ENCODE peak calls at places on chromosomes 6 and 20, in seven cellular contexts. One of them, this sample, is unnamed.

GRCh38 chr6:169669889-169670288 is 31.9 kb downstream of the WDR27 start:
- DNase-seq in uterus: no peak
- DNase-seq in fibroblast of the aortic adventitia: no peak
- DNase-seq in prostate gland: no peak
- DNase-seq in cardiac muscle cell: no peak
- DNase-seq in kidney epithelial cell: no peak
- DNase-seq in Calu3: no peak
- DNase-seq in this sample: no peak

GRCh38 chr6:43399932-43400487 is 27.3 kb upstream of the ABCC10 start:
- DNase-seq in uterus: no peak
- DNase-seq in fibroblast of the aortic adventitia: no peak
- DNase-seq in prostate gland: no peak
- DNase-seq in cardiac muscle cell: no peak
- DNase-seq in kidney epithelial cell: no peak
- DNase-seq in Calu3: no peak
- DNase-seq in this sample: no peak

GRCh38 chr20:20664795-20665194 is 47.6 kb downstream of the RALGAPA2 start:
- DNase-seq in uterus: no peak
- DNase-seq in fibroblast of the aortic adventitia: peak
- DNase-seq in prostate gland: peak
- DNase-seq in cardiac muscle cell: peak
- DNase-seq in kidney epithelial cell: no peak
- DNase-seq in Calu3: no peak
- DNase-seq in this sample: no peak

GRCh38 chr6:16762547-16763477 is 1.6 kb upstream of the ATXN1 start:
- DNase-seq in uterus: peak
- DNase-seq in fibroblast of the aortic adventitia: peak
- DNase-seq in prostate gland: peak
- DNase-seq in cardiac muscle cell: peak
- DNase-seq in kidney epithelial cell: no peak
- DNase-seq in Calu3: peak
- DNase-seq in this sample: peak

GRCh38 chr6:39335780-39336541 is 13.5 kb upstream of the KCNK16 start:
- DNase-seq in uterus: no peak
- DNase-seq in fibroblast of the aortic adventitia: no peak
- DNase-seq in prostate gland: no peak
- DNase-seq in cardiac muscle cell: no peak
- DNase-seq in kidney epithelial cell: no peak
- DNase-seq in Calu3: no peak
- DNase-seq in this sample: no peak

GRCh38 chr6:35096129-35096852 is 44.8 kb downstream of the TCP11 start:
- DNase-seq in uterus: no peak
- DNase-seq in fibroblast of the aortic adventitia: peak
- DNase-seq in prostate gland: no peak
- DNase-seq in cardiac muscle cell: no peak
- DNase-seq in kidney epithelial cell: peak
- DNase-seq in Calu3: no peak
- DNase-seq in this sample: no peak

GRCh38 chr6:134724653-134725340 is 225.1 kb downstream of the ALDH8A1 start:
- DNase-seq in uterus: no peak
- DNase-seq in fibroblast of the aortic adventitia: no peak
- DNase-seq in prostate gland: no peak
- DNase-seq in cardiac muscle cell: no peak
- DNase-seq in kidney epithelial cell: no peak
- DNase-seq in Calu3: no peak
- DNase-seq in this sample: no peak

GRCh38 chr6:105988321-105988720 is 97.8 kb upstream of the PRDM1 start:
- DNase-seq in uterus: no peak
- DNase-seq in fibroblast of the aortic adventitia: peak
- DNase-seq in prostate gland: no peak
- DNase-seq in cardiac muscle cell: no peak
- DNase-seq in kidney epithelial cell: no peak
- DNase-seq in Calu3: no peak
- DNase-seq in this sample: no peak

GRCh38 chr6:157621401-157621800 is 201.6 kb upstream of the SNX9 start:
- DNase-seq in uterus: no peak
- DNase-seq in fibroblast of the aortic adventitia: no peak
- DNase-seq in prostate gland: no peak
- DNase-seq in cardiac muscle cell: no peak
- DNase-seq in kidney epithelial cell: no peak
- DNase-seq in Calu3: no peak
- DNase-seq in this sample: no peak

GRCh38 chr6:50785921-50786320 is 32.8 kb upstream of the TFAP2B start:
- DNase-seq in uterus: no peak
- DNase-seq in fibroblast of the aortic adventitia: no peak
- DNase-seq in prostate gland: no peak
- DNase-seq in cardiac muscle cell: no peak
- DNase-seq in kidney epithelial cell: no peak
- DNase-seq in Calu3: no peak
- DNase-seq in this sample: no peak
- TF ChIP-seq CTCF in uterus: no peak
- TF ChIP-seq CTCF in fibroblast of the aortic adventitia: no peak
- TF ChIP-seq CTCF in prostate gland: no peak
- TF ChIP-seq CTCF in cardiac muscle cell: no peak
- TF ChIP-seq CTCF in kidney epithelial cell: no peak
- TF ChIP-seq CTCF in Calu3: no peak
- TF ChIP-seq CTCF in this sample: no peak

DNA sequence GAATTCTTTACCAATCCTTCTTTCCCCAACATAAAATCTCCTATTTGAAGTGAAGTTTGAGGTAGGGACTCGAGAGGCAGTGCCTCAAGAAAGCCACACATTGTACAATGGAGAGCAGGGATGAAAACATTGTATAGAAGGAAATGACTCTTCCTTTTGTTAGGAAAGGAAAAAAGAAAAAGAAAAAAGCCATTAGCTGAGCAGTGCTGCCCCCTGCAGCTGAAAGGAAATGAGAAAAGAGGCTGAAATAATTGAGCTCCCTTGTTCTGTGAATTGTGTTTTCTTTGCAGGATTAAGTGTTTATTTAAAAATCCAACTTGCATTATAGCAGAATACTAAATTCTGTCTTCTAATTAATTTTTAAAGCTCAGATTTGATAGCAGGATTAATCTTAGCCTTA is 162.9 kb upstream of the SASH1 start:
- DNase-seq in uterus: no peak
- DNase-seq in fibroblast of the aortic adventitia: peak
- DNase-seq in prostate gland: no peak
- DNase-seq in cardiac muscle cell: no peak
- DNase-seq in kidney epithelial cell: no peak
- DNase-seq in Calu3: peak
- DNase-seq in this sample: no peak
- TF ChIP-seq CTCF in uterus: peak
- TF ChIP-seq CTCF in fibroblast of the aortic adventitia: peak
- TF ChIP-seq CTCF in prostate gland: peak
- TF ChIP-seq CTCF in cardiac muscle cell: peak
- TF ChIP-seq CTCF in kidney epithelial cell: peak
- TF ChIP-seq CTCF in Calu3: peak
- TF ChIP-seq CTCF in this sample: peak

DNA sequence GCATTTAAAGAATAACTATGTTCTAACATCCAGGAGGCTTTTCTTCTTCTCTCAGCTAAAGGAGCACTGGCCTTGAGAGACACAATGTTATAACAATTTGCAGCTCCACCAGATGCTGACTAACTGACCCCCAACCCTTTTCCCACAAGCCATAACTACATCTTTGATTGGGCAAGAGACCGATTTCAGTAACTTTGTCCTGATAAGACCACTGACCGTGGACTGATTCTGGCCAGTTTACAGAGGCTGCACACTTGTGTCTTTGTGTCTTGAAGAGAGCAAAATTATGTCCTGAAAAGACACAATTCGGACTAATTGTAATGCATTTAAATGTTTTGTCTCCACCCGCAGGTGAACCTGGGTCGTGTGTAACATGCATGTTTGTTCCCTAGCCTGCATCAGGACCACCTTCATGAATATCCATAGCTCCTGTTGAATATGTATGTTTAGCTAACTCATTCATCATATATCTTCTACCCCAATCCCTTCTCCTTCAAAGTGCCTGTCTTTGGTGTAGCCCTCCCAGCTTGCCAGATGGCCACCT is 22.3 kb downstream of the ABRACL start:
- DNase-seq in uterus: no peak
- DNase-seq in fibroblast of the aortic adventitia: no peak
- DNase-seq in prostate gland: no peak
- DNase-seq in cardiac muscle cell: no peak
- DNase-seq in kidney epithelial cell: no peak
- DNase-seq in Calu3: no peak
- DNase-seq in this sample: no peak
- TF ChIP-seq CTCF in uterus: no peak
- TF ChIP-seq CTCF in fibroblast of the aortic adventitia: no peak
- TF ChIP-seq CTCF in prostate gland: no peak
- TF ChIP-seq CTCF in cardiac muscle cell: no peak
- TF ChIP-seq CTCF in kidney epithelial cell: no peak
- TF ChIP-seq CTCF in Calu3: no peak
- TF ChIP-seq CTCF in this sample: no peak

GRCh38 chr6:144087789-144088426 is 7.5 kb downstream of the SF3B5 start:
- DNase-seq in uterus: no peak
- DNase-seq in fibroblast of the aortic adventitia: no peak
- DNase-seq in prostate gland: no peak
- DNase-seq in cardiac muscle cell: no peak
- DNase-seq in kidney epithelial cell: no peak
- DNase-seq in Calu3: no peak
- DNase-seq in this sample: no peak
- TF ChIP-seq CTCF in uterus: no peak
- TF ChIP-seq CTCF in fibroblast of the aortic adventitia: no peak
- TF ChIP-seq CTCF in prostate gland: no peak
- TF ChIP-seq CTCF in cardiac muscle cell: no peak
- TF ChIP-seq CTCF in kidney epithelial cell: no peak
- TF ChIP-seq CTCF in Calu3: no peak
- TF ChIP-seq CTCF in this sample: no peak

GRCh38 chr6:119742188-119742803 is 392.7 kb upstream of the MAN1A1 start:
- DNase-seq in uterus: no peak
- DNase-seq in fibroblast of the aortic adventitia: peak
- DNase-seq in prostate gland: peak
- DNase-seq in cardiac muscle cell: peak
- DNase-seq in kidney epithelial cell: peak
- DNase-seq in Calu3: peak
- DNase-seq in this sample: peak
- TF ChIP-seq CTCF in uterus: peak
- TF ChIP-seq CTCF in fibroblast of the aortic adventitia: peak
- TF ChIP-seq CTCF in prostate gland: peak
- TF ChIP-seq CTCF in cardiac muscle cell: peak
- TF ChIP-seq CTCF in kidney epithelial cell: peak
- TF ChIP-seq CTCF in Calu3: peak
- TF ChIP-seq CTCF in this sample: peak

GRCh38 chr20:59456342-59457132 is 147.8 kb upstream of the PHACTR3 start:
- DNase-seq in uterus: no peak
- DNase-seq in fibroblast of the aortic adventitia: no peak
- DNase-seq in prostate gland: no peak
- DNase-seq in cardiac muscle cell: no peak
- DNase-seq in kidney epithelial cell: no peak
- DNase-seq in Calu3: no peak
- DNase-seq in this sample: no peak

GRCh38 chr20:59452856-59453255 is 151.5 kb upstream of the PHACTR3 start:
- DNase-seq in uterus: no peak
- DNase-seq in fibroblast of the aortic adventitia: no peak
- DNase-seq in prostate gland: no peak
- DNase-seq in cardiac muscle cell: no peak
- DNase-seq in kidney epithelial cell: no peak
- DNase-seq in Calu3: no peak
- DNase-seq in this sample: peak

GRCh38 chr20:59458645-59459044 is 145.7 kb upstream of the PHACTR3 start:
- DNase-seq in uterus: no peak
- DNase-seq in fibroblast of the aortic adventitia: no peak
- DNase-seq in prostate gland: no peak
- DNase-seq in cardiac muscle cell: no peak
- DNase-seq in kidney epithelial cell: no peak
- DNase-seq in Calu3: no peak
- DNase-seq in this sample: no peak

GRCh38 chr20:59453634-59454241 is 150.6 kb upstream of the PHACTR3 start:
- DNase-seq in uterus: no peak
- DNase-seq in fibroblast of the aortic adventitia: no peak
- DNase-seq in prostate gland: no peak
- DNase-seq in cardiac muscle cell: no peak
- DNase-seq in kidney epithelial cell: no peak
- DNase-seq in Calu3: no peak
- DNase-seq in this sample: peak

DNA sequence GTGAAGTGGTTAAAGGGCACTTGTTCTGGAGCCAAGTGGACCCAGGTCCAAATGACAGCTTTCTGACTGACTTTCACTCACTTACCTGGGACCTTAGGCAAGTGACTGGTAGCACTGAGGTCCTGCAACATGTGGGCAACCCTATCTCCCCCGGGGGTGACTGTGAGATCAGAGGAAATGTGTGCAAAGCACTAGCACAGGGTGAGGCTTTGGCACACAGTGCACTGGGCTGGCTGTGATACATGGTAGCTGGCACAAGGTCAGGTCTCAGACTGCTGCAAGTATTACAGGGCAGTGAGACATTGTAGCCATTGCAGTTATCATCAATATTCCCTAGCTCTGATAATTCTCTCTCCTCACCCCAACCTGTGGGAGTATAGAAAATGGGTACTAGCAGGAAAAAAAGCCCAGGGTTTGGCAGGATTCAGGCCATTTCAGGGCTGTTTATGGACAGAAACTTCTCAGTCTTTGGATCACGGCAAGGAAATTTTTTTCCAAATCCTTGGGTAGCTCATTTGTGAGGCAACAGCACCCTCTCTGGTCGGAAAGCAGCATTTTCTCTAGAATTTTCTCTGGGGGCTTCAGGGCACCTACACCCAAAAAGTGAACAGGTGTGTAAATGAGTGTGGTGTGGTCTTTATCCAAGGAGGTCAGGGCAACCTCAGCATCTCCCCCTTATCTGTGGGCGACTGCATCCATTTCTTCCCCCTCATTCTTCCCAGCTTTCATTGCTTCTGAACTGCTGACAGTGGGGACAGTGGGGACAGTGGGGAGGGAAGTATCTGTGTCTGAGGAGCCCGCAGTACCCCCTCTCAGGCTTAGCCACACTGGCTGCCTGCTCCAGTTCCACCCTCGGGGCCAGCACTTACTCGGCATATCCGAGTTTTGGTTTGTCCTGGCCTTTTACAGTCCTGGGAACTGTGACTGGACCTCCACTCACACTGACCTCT is 148.7 kb upstream of the PHACTR3 start:
- DNase-seq in uterus: no peak
- DNase-seq in fibroblast of the aortic adventitia: peak
- DNase-seq in prostate gland: peak
- DNase-seq in cardiac muscle cell: peak
- DNase-seq in kidney epithelial cell: no peak
- DNase-seq in Calu3: peak
- DNase-seq in this sample: no peak
- TF ChIP-seq CTCF in uterus: peak
- TF ChIP-seq CTCF in fibroblast of the aortic adventitia: peak
- TF ChIP-seq CTCF in prostate gland: peak
- TF ChIP-seq CTCF in cardiac muscle cell: peak
- TF ChIP-seq CTCF in kidney epithelial cell: peak
- TF ChIP-seq CTCF in Calu3: peak
- TF ChIP-seq CTCF in this sample: peak

GRCh38 chr6:100078509-100078908 is 84.5 kb upstream of the MCHR2 start:
- DNase-seq in uterus: no peak
- DNase-seq in fibroblast of the aortic adventitia: peak
- DNase-seq in prostate gland: no peak
- DNase-seq in cardiac muscle cell: peak
- DNase-seq in kidney epithelial cell: no peak
- DNase-seq in Calu3: peak
- DNase-seq in this sample: no peak
- TF ChIP-seq CTCF in uterus: no peak
- TF ChIP-seq CTCF in fibroblast of the aortic adventitia: peak
- TF ChIP-seq CTCF in prostate gland: no peak
- TF ChIP-seq CTCF in cardiac muscle cell: peak
- TF ChIP-seq CTCF in kidney epithelial cell: peak
- TF ChIP-seq CTCF in Calu3: peak
- TF ChIP-seq CTCF in this sample: no peak

This sample was measured in tibial artery.